ENCODE peak calls at places on chromosomes 11 and 22, in five cellular contexts. O is brain microvascular endothelial cell, T is Peyer's patch, P is prostate gland, R is thoracic aorta. Z is an unnamed sample.

GRCh38 chr22:47032091-47032943 is 269.9 kb downstream of the TBC1D22A start:
- DNase-seq in O (no peak), T (peak), P (no peak), R (no peak), Z (no peak)

GRCh38 chr11:119520966-119521365 is 98.0 kb upstream of the THY1 start:
- DNase-seq in O (no peak), T (no peak), P (no peak), R (no peak), Z (no peak)

GRCh38 chr11:3684787-3685186 is 13.6 kb upstream of the CHRNA10 start:
- DNase-seq in O (no peak), T (no peak), P (no peak), R (no peak), Z (no peak)

GRCh38 chr22:40817737-40818136 is 1.4 kb downstream of the SLC25A17 start:
- DNase-seq in O (no peak), T (no peak), P (no peak), R (no peak), Z (no peak)

GRCh38 chr11:12287374-12288211 is 89.8 kb upstream of the PARVA start:
- DNase-seq in O (peak), T (no peak), P (peak), R (peak), Z (peak)

GRCh38 chr22:46069518-46070214 is 80.7 kb upstream of the PPARA start:
- DNase-seq in O (peak), T (no peak), P (peak), R (peak), Z (peak)

GRCh38 chr11:134443246-134443645 is 31.2 kb upstream of the B3GAT1 start:
- DNase-seq in O (no peak), T (no peak), P (no peak), R (no peak), Z (no peak)

GRCh38 chr22:27203276-27203660 is 545.9 kb downstream of the MIAT start:
- DNase-seq in O (no peak), T (no peak), P (no peak), R (no peak), Z (no peak)

GRCh38 chr11:77068461-77069335 is 1.9 kb downstream of the CAPN5 start:
- DNase-seq in O (no peak), T (no peak), P (no peak), R (no peak), Z (no peak)

GRCh38 chr11:102260241-102260640 is 57.0 kb upstream of the BIRC3 start:
- DNase-seq in O (no peak), T (no peak), P (no peak), R (no peak), Z (no peak)

GRCh38 chr11:35272391-35272821 is 133.4 kb downstream of the CD44 start:
- DNase-seq in O (no peak), T (no peak), P (no peak), R (no peak), Z (no peak)

GRCh38 chr11:120940297-120940847 is 83.5 kb upstream of the TBCEL start:
- DNase-seq in O (no peak), T (no peak), P (no peak), R (no peak), Z (no peak)

GRCh38 chr11:3982431-3982830 is 112.2 kb upstream of the RRM1 start:
- DNase-seq in O (no peak), T (no peak), P (no peak), R (no peak), Z (no peak)

GRCh38 chr11:47477323-47477722 is 28.4 kb upstream of the RAPSN start:
- DNase-seq in O (peak), T (no peak), P (no peak), R (no peak), Z (no peak)

GRCh38 chr11:62611705-62612365 is 740 bp downstream of the EML3 start:
- DNase-seq in O (no peak), T (peak), P (no peak), R (no peak), Z (peak)

GRCh38 chr11:126194121-126194543 is 17.3 kb downstream of the RPUSD4 start:
- DNase-seq in O (peak), T (no peak), P (peak), R (no peak), Z (peak)

GRCh38 chr22:33440756-33441155 is 382.6 kb upstream of the SYN3 start:
- DNase-seq in O (no peak), T (no peak), P (peak), R (no peak), Z (no peak)

DNA sequence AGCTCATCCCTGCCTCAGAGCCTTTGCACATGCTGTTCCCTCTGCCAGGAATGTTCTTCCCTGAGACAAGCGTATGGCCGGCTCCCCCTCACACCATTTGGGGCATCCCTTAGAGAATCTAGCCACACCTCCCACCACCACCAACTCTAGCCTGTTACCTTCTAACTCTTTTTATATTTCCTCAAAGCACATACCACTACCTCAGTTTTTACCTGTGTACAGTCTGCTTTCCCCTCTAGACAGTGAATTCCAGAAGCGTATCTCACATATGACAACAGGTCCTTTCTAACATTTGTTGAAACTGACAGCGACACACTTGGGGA is 75.1 kb upstream of the ARFGAP3 start:
- DNase-seq in O (no peak), T (no peak), P (no peak), R (no peak), Z (no peak)
- H3K4me3 ChIP-seq in O (no peak), T (no peak), P (no peak), R (peak), Z (no peak)

GRCh38 chr11:128776088-128776433 is 82.2 kb downstream of the FLI1 start:
- DNase-seq in O (no peak), T (no peak), P (no peak), R (no peak), Z (no peak)

GRCh38 chr11:128777369-128778011 is 83.6 kb downstream of the FLI1 start:
- DNase-seq in O (no peak), T (no peak), P (no peak), R (no peak), Z (no peak)

GRCh38 chr11:128774593-128774992 is 80.7 kb downstream of the FLI1 start:
- DNase-seq in O (no peak), T (no peak), P (no peak), R (no peak), Z (no peak)

GRCh38 chr11:128775513-128775912 is 81.6 kb downstream of the FLI1 start:
- DNase-seq in O (peak), T (no peak), P (no peak), R (no peak), Z (no peak)

GRCh38 chr11:128776434-128777284 is 82.8 kb downstream of the FLI1 start:
- DNase-seq in O (peak), T (no peak), P (no peak), R (no peak), Z (peak)
- TF ChIP-seq CTCF in O (peak), T (peak), P (no peak), R (peak), Z (peak)

DNA sequence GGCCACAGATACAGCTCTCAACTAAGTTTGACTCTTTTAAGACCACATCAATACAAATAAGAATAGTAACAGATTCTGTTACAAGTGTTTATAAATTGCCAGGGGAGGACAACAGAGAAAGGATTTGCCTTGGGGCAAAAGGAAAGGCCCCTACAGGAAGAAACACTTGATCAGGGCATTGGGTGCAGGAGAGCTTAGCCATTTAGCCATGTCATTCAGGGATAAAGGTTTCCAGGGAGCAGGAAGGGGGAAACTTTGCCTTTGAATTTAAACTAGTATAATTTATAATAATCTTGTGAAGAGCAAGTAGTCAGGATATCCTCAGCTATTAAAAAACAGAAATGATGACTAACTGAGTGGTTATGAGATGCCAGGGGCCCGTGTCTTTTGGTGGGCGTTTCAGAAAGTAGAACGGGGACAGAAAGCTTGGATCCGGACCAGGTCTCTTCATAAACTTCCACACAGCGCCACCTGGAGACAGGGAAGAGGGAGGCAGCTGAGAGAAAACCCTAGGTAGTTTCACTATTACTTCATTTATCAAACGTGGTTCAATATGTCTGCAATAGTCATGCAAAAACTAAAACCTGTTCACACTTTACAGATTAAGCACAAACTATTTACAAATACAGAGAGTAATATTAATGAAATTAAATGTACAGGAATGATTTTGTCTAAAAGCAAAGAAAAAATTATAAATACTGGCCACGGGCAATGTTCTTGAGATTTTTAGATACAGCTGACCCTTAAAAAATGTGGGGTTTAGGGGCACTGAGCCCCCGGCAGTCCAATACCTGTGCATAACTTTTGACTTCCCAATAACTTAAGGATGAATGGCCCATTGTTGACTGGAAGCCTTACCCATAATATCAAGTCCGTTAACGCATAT is 11.0 kb upstream of the SLC5A4 start:
- DNase-seq in O (peak), T (no peak), P (peak), R (peak), Z (peak)
- H3K27ac ChIP-seq in O (no peak), T (no peak), P (no peak), R (no peak), Z (no peak)

GRCh38 chr11:45663486-45664375 is 1.7 kb downstream of the CHST1 start:
- DNase-seq in O (no peak), T (no peak), P (no peak), R (no peak), Z (no peak)
- H3K4me3 ChIP-seq in O (peak), T (peak), P (no peak), R (peak), Z (peak)

GRCh38 chr11:8566613-8567210 is 27.3 kb downstream of the STK33 start:
- DNase-seq in O (peak), T (no peak), P (no peak), R (no peak), Z (no peak)

GRCh38 chr11:8561461-8561860 is 32.6 kb downstream of the STK33 start:
- DNase-seq in O (no peak), T (no peak), P (no peak), R (no peak), Z (no peak)

GRCh38 chr11:8567597-8568198 is 26.3 kb downstream of the STK33 start:
- DNase-seq in O (no peak), T (no peak), P (no peak), R (no peak), Z (no peak)

DNA sequence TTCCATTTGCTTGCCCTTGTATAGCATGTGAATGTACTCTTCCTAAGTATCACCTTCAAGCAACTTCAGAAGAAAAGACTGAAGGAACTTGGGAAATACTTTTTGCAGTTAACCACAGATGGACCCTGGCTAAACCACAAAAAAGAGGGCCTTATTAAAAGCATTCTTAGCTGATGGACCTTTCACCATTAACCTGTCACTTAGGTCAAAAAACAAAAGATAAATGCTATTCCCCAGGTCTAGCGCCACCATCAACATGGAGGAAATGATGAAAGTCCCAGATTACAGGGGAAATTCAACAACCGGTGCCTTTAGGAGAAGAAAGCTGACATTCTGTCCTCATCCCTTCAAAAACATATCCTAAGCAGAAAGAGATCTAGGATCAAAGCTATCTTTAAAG is 29.5 kb downstream of the STK33 start:
- DNase-seq in O (no peak), T (no peak), P (no peak), R (no peak), Z (no peak)
- TF ChIP-seq CTCF in O (no peak), T (no peak), P (no peak), R (no peak), Z (no peak)

GRCh38 chr11:88300888-88301477 is 36.6 kb downstream of the CTSC start:
- DNase-seq in O (no peak), T (no peak), P (no peak), R (no peak), Z (no peak)

GRCh38 chr11:88303037-88303436 is 34.5 kb downstream of the CTSC start:
- DNase-seq in O (no peak), T (no peak), P (no peak), R (no peak), Z (no peak)

GRCh38 chr11:88305430-88305829 is 32.1 kb downstream of the CTSC start:
- DNase-seq in O (no peak), T (no peak), P (no peak), R (no peak), Z (no peak)

GRCh38 chr11:88304352-88304751 is 33.2 kb downstream of the CTSC start:
- DNase-seq in O (no peak), T (no peak), P (no peak), R (no peak), Z (no peak)

GRCh38 chr11:88301478-88302140 is 35.9 kb downstream of the CTSC start:
- DNase-seq in O (no peak), T (no peak), P (no peak), R (no peak), Z (no peak)
- H3K27ac ChIP-seq in O (no peak), T (no peak), P (no peak), R (no peak), Z (no peak)

DNA sequence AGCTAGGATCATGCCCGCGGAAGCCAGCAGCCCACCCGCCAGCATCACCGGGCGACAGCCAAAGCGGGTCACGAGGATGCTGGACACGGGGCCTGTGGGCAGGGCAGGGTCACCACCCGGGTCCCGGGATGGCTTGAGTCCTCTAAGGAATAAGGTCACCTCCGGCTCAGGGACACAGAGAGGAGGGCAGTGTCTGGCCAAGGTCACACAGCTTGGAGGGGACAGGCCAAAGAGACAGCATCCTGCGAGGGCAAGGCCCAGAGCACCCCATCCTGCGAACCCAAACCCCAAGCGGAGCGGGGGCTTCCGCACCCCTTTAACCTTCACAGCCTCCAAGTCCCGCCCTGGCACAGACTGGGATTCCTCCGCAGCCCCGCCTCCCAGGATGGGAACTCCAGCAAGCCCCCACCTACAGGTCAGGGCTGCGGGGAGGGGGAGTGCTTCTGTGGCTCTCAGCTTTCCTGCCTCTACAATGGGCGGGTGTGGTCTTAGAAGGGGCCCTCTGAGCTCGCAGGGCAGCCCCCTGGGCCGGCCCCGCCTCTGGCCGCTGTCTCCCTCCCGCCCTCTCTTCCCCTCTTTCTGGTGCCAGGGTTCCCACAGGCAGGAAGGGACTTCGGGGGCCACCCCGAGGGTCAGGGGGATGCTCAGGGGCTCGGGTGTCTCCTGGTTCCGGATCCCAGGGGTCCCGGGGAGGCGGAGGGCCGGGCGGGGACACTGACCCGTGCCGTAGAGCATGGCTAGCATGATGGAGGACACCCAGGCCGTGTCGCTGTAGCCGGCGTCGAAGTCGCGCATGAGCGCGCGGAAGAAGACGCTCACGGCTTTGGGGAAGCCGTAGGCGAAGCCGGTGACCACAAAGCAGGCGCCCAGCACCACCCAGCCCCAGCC is 1.8 kb downstream of the SLC16A8 start:
- DNase-seq in O (no peak), T (no peak), P (no peak), R (no peak), Z (no peak)
- H3K4me3 ChIP-seq in O (no peak), T (peak), P (peak), R (peak), Z (peak)

GRCh38 chr11:73597956-73598718 is at the start of gene FAM168A:
- DNase-seq in O (peak), T (peak), P (peak), R (peak), Z (peak)
- TF ChIP-seq CTCF in O (peak), T (no peak), P (peak), R (peak), Z (peak)

DNA sequence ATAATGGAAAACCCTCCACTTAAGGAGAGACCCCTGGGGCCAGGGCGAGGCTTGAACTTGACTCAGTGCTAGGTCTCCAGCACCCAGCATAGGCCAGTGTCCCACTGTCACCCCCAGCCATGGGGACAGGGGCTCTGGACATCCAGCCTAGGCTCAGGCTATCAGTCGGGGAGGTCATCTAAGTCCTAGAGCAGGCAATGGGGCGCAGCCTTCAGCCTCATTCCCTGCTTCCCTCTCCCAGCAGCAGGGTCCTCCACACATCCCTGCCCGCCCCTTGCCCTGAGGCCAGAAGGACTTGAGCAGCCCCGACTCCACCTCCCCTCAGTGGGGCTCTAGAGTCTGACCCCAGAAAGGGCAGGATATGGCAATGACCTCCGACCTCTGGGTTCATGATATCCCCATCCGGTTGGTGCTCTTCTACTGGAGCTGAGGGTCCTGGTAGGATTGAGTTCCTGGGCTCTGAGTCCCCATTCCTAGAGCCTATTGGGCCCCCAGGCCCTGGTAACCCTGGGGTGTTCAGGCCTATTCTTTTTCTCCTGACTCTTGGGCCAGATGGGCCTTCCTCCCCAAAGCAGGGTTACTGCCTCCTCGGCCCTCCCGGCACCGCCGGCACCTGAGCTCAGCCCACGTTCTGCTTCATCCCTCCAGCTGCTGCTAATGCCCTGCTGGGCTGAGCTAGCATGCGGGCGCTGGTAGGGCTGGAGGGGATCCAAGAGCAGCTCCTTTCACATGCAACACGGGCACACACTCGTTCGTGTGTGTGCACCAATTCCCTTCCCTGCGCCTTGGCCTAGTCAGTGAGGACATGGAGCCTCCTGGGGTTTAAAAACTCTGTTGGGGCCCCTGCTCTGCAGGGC is 4.4 kb downstream of the CST6 start:
- DNase-seq in O (no peak), T (no peak), P (no peak), R (no peak), Z (no peak)
- H3K27ac ChIP-seq in O (no peak), T (no peak), P (no peak), R (peak), Z (peak)

Z was measured in heart right ventricle.